ENCODE peak calls at places on chromosomes 1 and 21, in ten cellular contexts. M is psoas muscle; X is mucosa of gallbladder; Z is endothelial cell; H is colonic mucosa; I is stimulated activated CD4-positive, alpha-beta T cell treated with anti-CD3 and anti-CD28 coated beads, Interleukin-4, amount 100 ng/mL, for 48 hours; K is activated CD4-positive, CD25-positive, alpha-beta regulatory T cell treated with anti-CD3 and anti-CD28 coated beads, Interleukin-2, amount 50 U/mL, for 72 hours; U is COR-L47; C is AML-193; T is cardiac fibroblast. D is an unnamed sample.
A peak's percentile ranks its signal among the peaks of the same experiment; 100 is the strongest.

GRCh38 chr1:22829001-22829989 is 118.7 kb downstream of the EPHB2 start:
- DNase-seq in T (no peak), K (no peak), X (peak; percentile 36), U (no peak), H (no peak), M (no peak), C (no peak), I (no peak), Z (no peak), D (no peak)

GRCh38 chr1:113488576-113489177 is 98.4 kb downstream of the MAGI3 start:
- DNase-seq in U (peak; percentile 11), Z (no peak), T (peak; percentile 3), I (no peak), K (no peak), X (no peak), H (no peak), M (no peak), C (no peak), D (no peak)

GRCh38 chr1:36034692-36035091 is 49.2 kb upstream of the TEKT2 start:
- DNase-seq in C (peak; percentile 96), I (no peak), X (no peak), T (peak; percentile 42), M (no peak), H (no peak), K (no peak), Z (no peak), U (no peak), D (no peak)

GRCh38 chr1:38246955-38247952 is 200.7 kb upstream of the POU3F1 start:
- DNase-seq in H (peak; percentile 55), Z (no peak), M (no peak), U (no peak), I (no peak), T (no peak), C (no peak), X (peak; percentile 46), K (no peak), D (no peak)

GRCh38 chr1:156489166-156489934 is 11.2 kb downstream of the MEF2D start:
- DNase-seq in I (no peak), C (no peak), K (no peak), M (peak; percentile 90), X (no peak), U (peak; percentile 56), T (no peak), Z (no peak), H (no peak), D (no peak)

GRCh38 chr1:213057264-213058059 is 6.4 kb downstream of the RPS6KC1 start:
- DNase-seq in K (no peak), U (no peak), M (no peak), H (no peak), Z (no peak), I (no peak), X (no peak), C (no peak), T (no peak), D (no peak)

GRCh38 chr1:202029171-202029665 is 18.8 kb downstream of the ELF3 start:
- DNase-seq in M (no peak), T (peak; percentile 48), X (no peak), C (no peak), I (no peak), Z (no peak), H (no peak), U (peak; percentile 76), K (no peak), D (no peak)

GRCh38 chr1:151838491-151839412 is 868 bp downstream of the C2CD4D start:
- DNase-seq in Z (no peak), M (no peak), I (no peak), X (no peak), T (no peak), U (no peak), K (peak; percentile 50), C (no peak), H (no peak), D (no peak)

GRCh38 chr1:28417441-28418277 is 48.1 kb downstream of the PHACTR4 start:
- DNase-seq in T (peak; percentile 52), C (peak; percentile 53), I (no peak), Z (no peak), U (no peak), X (peak; percentile 14), H (no peak), M (no peak), K (no peak), D (no peak)

GRCh38 chr1:6536291-6536690 is 18.0 kb downstream of the NOL9 start:
- DNase-seq in U (no peak), K (no peak), T (no peak), C (no peak), Z (no peak), H (no peak), I (no peak), M (no peak), X (no peak), D (no peak)

GRCh38 chr1:36365310-36365895 is 20.3 kb downstream of the STK40 start:
- DNase-seq in Z (no peak), C (peak; percentile 89), H (no peak), K (no peak), M (peak; percentile 84), U (no peak), X (peak; percentile 52), I (no peak), T (peak; percentile 76), D (no peak)

GRCh38 chr1:156920233-156921052 is at the start of gene LRRC71:
- DNase-seq in T (peak; percentile 84), M (peak; percentile 90), I (peak; percentile 65), H (peak; percentile 82), K (peak; percentile 64), C (no peak), U (peak; percentile 60), X (peak; percentile 69), Z (peak; percentile 98), D (peak; percentile 80)

GRCh38 chr21:46168238-46168637 is 12.9 kb upstream of the FTCD start:
- DNase-seq in Z (no peak), H (peak; percentile 7), C (no peak), K (no peak), T (no peak), X (no peak), M (no peak), I (no peak), U (no peak), D (no peak)

GRCh38 chr1:171769754-171770153 is 11.7 kb upstream of the METTL13 start:
- DNase-seq in H (no peak), K (no peak), X (no peak), Z (no peak), M (no peak), I (no peak), U (no peak), T (no peak), C (no peak), D (no peak)

GRCh38 chr1:230145505-230145899 is 78.5 kb downstream of the GALNT2 start:
- DNase-seq in K (no peak), X (no peak), T (no peak), I (no peak), M (no peak), Z (no peak), U (peak; percentile 68), H (no peak), C (no peak), D (no peak)

GRCh38 chr1:10378071-10378841 is 20.6 kb upstream of the PGD start:
- DNase-seq in U (no peak), K (no peak), H (no peak), X (peak; percentile 76), Z (no peak), C (no peak), T (peak; percentile 91), M (no peak), I (no peak), D (no peak)

GRCh38 chr1:3192825-3193224 is 123.8 kb downstream of the PRDM16 start:
- DNase-seq in C (no peak), I (no peak), K (no peak), X (no peak), H (no peak), M (no peak), T (no peak), U (no peak), Z (no peak), D (no peak)

GRCh38 chr21:28884481-28884880 is 108.2 kb downstream of the LTN1 start:
- DNase-seq in Z (no peak), K (no peak), H (no peak), I (no peak), M (no peak), C (peak; percentile 61), X (no peak), T (peak; percentile 29), U (no peak), D (no peak)

GRCh38 chr1:43534256-43534655 is 3.6 kb downstream of the PTPRF start:
- DNase-seq in X (no peak), Z (no peak), U (no peak), K (no peak), C (no peak), T (no peak), I (no peak), M (no peak), H (no peak), D (no peak)

GRCh38 chr21:42222821-42223390 is 4.0 kb downstream of the ABCG1 start:
- DNase-seq in H (no peak), U (no peak), I (no peak), Z (no peak), T (no peak), M (no peak), C (no peak), K (peak; percentile 21), X (no peak), D (no peak)

GRCh38 chr1:219062161-219062560 is 111.5 kb upstream of the LYPLAL1 start:
- DNase-seq in I (no peak), Z (no peak), X (no peak), U (no peak), T (no peak), C (no peak), K (no peak), M (no peak), H (no peak), D (no peak)

GRCh38 chr1:156705918-156706646 is 699 bp upstream of the CRABP2 start:
- DNase-seq in X (peak; percentile 39), T (peak; percentile 59), I (peak; percentile 70), U (no peak), H (peak; percentile 64), M (peak; percentile 76), Z (peak; percentile 71), C (peak; percentile 17), K (peak; percentile 76), D (peak; percentile 86)